ENCODE peak calls at places on chromosomes 13 and 19, in six cellular contexts. R is AG04449; C is CD8-positive, alpha-beta T cell; G is substantia nigra; O is renal cortical epithelial cell; W is HT-29. A is an unnamed sample.
A peak's percentile ranks its signal among the peaks of the same experiment; 100 is the strongest.

GRCh38 chr13:40732658-40733057 is 38.3 kb downstream of the MRPS31 start:
- DNase-seq in R (no peak), C (no peak), G (no peak), O (no peak), W (no peak), A (no peak)

GRCh38 chr13:40103864-40104263 is 448.4 kb downstream of the COG6 start:
- DNase-seq in R (no peak), C (no peak), G (no peak), O (no peak), W (no peak), A (no peak)

GRCh38 chr19:17883627-17884413 is 12.1 kb downstream of the SLC5A5 start:
- DNase-seq in R (no peak), C (no peak), G (no peak), O (no peak), W (no peak), A (no peak)

GRCh38 chr13:84446972-84447700 is 564.9 kb upstream of the SLITRK1 start:
- DNase-seq in R (peak; percentile 59), C (no peak), G (no peak), O (no peak), W (no peak), A (no peak)

GRCh38 chr13:23617551-23618014 is 47.4 kb downstream of the TNFRSF19 start:
- DNase-seq in R (no peak), C (no peak), G (no peak), O (peak; percentile 89), W (no peak), A (no peak)

GRCh38 chr13:96539791-96540190 is 449.9 kb downstream of the HS6ST3 start:
- DNase-seq in R (no peak), C (no peak), G (no peak), O (no peak), W (no peak), A (no peak)

GRCh38 chr19:35030257-35031071 is at the start of gene SCN1B:
- DNase-seq in R (no peak), C (peak; percentile 38), G (peak; percentile 37), O (no peak), W (peak; percentile 55), A (peak; percentile 73)

GRCh38 chr19:56538761-56539263 is at the start of gene ZFP28:
- DNase-seq in R (no peak), C (no peak), G (peak; percentile 38), O (peak; percentile 3), W (no peak), A (peak; percentile 89)

GRCh38 chr19:3670796-3671679 is 29.2 kb downstream of the PIP5K1C start:
- DNase-seq in R (no peak), C (no peak), G (no peak), O (no peak), W (no peak), A (peak; percentile 93)

GRCh38 chr19:49106648-49107135 is 7.5 kb upstream of the LIN7B start:
- DNase-seq in R (no peak), C (peak; percentile 57), G (peak; percentile 19), O (peak; percentile 25), W (peak; percentile 83), A (no peak)

GRCh38 chr19:55247621-55248099 is 11.2 kb downstream of the PPP6R1 start:
- DNase-seq in R (no peak), C (no peak), G (no peak), O (peak; percentile 37), W (peak; percentile 82), A (peak; percentile 50)

GRCh38 chr13:32175943-32176342 is 139.2 kb downstream of the ZAR1L start:
- DNase-seq in R (no peak), C (no peak), G (no peak), O (no peak), W (no peak), A (no peak)

GRCh38 chr19:18282788-18283141 is 1.3 kb upstream of the JUND start:
- DNase-seq in R (no peak), C (no peak), G (no peak), O (no peak), W (peak; percentile 15), A (no peak)

GRCh38 chr19:20079487-20079886 is 1.7 kb downstream of the ZNF90 start:
- DNase-seq in R (no peak), C (no peak), G (no peak), O (peak; percentile 25), W (no peak), A (no peak)

GRCh38 chr13:108755084-108755483 is 125.7 kb downstream of the MYO16 start:
- DNase-seq in R (no peak), C (no peak), G (no peak), O (no peak), W (no peak), A (no peak)

GRCh38 chr19:18483119-18483518 is 38.8 kb downstream of the ELL start:
- DNase-seq in R (no peak), C (no peak), G (no peak), O (no peak), W (no peak), A (no peak)

GRCh38 chr13:35818577-35819165 is 312.5 kb downstream of the DCLK1 start:
- DNase-seq in R (no peak), C (no peak), G (no peak), O (peak; percentile 54), W (peak; percentile 74), A (no peak)

GRCh38 chr13:107964356-107964755 is 251.0 kb downstream of the LIG4 start:
- DNase-seq in R (no peak), C (no peak), G (no peak), O (no peak), W (no peak), A (no peak)

GRCh38 chr13:95833713-95834112 is 156.8 kb downstream of the DNAJC3 start:
- DNase-seq in R (no peak), C (no peak), G (no peak), O (peak; percentile 55), W (peak; percentile 44), A (no peak)

GRCh38 chr13:56528040-56528760 is 612.5 kb upstream of the PRR20A start:
- DNase-seq in R (no peak), C (no peak), G (no peak), O (no peak), W (peak; percentile 49), A (no peak)

GRCh38 chr19:17765069-17765618 is 13.9 kb downstream of the FCHO1 start:
- DNase-seq in R (no peak), C (no peak), G (peak; percentile 46), O (no peak), W (no peak), A (peak; percentile 48)

GRCh38 chr13:49171358-49171757 is 48.8 kb upstream of the MLNR start:
- DNase-seq in R (no peak), C (no peak), G (no peak), O (no peak), W (no peak), A (no peak)

GRCh38 chr19:40742477-40742876 is 7.8 kb downstream of the ACTMAP start:
- DNase-seq in R (no peak), C (no peak), G (no peak), O (no peak), W (no peak), A (no peak)

GRCh38 chr13:106530209-106530906 is 5.1 kb downstream of the EFNB2 start:
- DNase-seq in R (no peak), C (no peak), G (no peak), O (no peak), W (peak; percentile 89), A (no peak)

GRCh38 chr13:29946093-29946492 is 95.7 kb upstream of the UBL3 start:
- DNase-seq in R (no peak), C (no peak), G (no peak), O (no peak), W (no peak), A (no peak)

GRCh38 chr13:34152409-34152808 is 334.5 kb downstream of the RFC3 start:
- DNase-seq in R (no peak), C (no peak), G (no peak), O (no peak), W (no peak), A (no peak)

GRCh38 chr13:36945078-36945477 is 25.0 kb upstream of the SMAD9 start:
- DNase-seq in R (no peak), C (no peak), G (no peak), O (no peak), W (no peak), A (no peak)

GRCh38 chr13:70985371-70985770 is 877.1 kb upstream of the KLHL1 start:
- DNase-seq in R (no peak), C (no peak), G (no peak), O (no peak), W (no peak), A (no peak)

GRCh38 chr13:113367771-113368170 is 3.8 kb upstream of the GRTP1 start:
- DNase-seq in R (no peak), C (no peak), G (no peak), O (no peak), W (no peak), A (no peak)

GRCh38 chr13:75636339-75637095 is 387 bp downstream of the LMO7 start:
- DNase-seq in R (no peak), C (peak; percentile 14), G (peak; percentile 26), O (no peak), W (peak; percentile 77), A (peak; percentile 15)

GRCh38 chr13:59211636-59212035 is 952.1 kb downstream of the DIAPH3 start:
- DNase-seq in R (no peak), C (no peak), G (no peak), O (no peak), W (no peak), A (no peak)

GRCh38 chr19:33819875-33820781 is 23.5 kb downstream of the KCTD15 start:
- DNase-seq in R (no peak), C (peak; percentile 26), G (peak; percentile 35), O (peak; percentile 58), W (peak; percentile 39), A (peak; percentile 84)